ENCODE peak calls at places on chromosomes 16 and 17, in nine cellular contexts. C is tibial nerve, M is fibroblast of pulmonary artery, G is lower lobe of right lung, F is esophagus squamous epithelium, H is endothelial cell, K is body of pancreas, X is pancreas, W is right atrium auricular region. Z is an unnamed sample.

GRCh38 chr17:70968302-70968701 is 799.0 kb downstream of the KCNJ2 start:
- DNase-seq in C (no peak), M (no peak), G (no peak), F (no peak), H (no peak), K (no peak), X (no peak), W (no peak), Z (no peak)

GRCh38 chr16:65463652-65464260 is 341.9 kb upstream of the CDH11 start:
- DNase-seq in C (no peak), M (no peak), G (no peak), F (no peak), H (no peak), K (no peak), X (no peak), W (no peak), Z (no peak)

GRCh38 chr17:7043544-7044268 is at the start of gene SLC16A11:
- DNase-seq in C (no peak), M (peak), G (peak), F (no peak), H (no peak), K (peak), X (peak), W (no peak), Z (peak)

GRCh38 chr17:1710807-1711553 is 803 bp upstream of the TLCD2 start:
- DNase-seq in C (no peak), M (no peak), G (no peak), F (no peak), H (no peak), K (no peak), X (no peak), W (no peak), Z (no peak)

GRCh38 chr16:10609410-10609774 is 29.0 kb upstream of the EMP2 start:
- DNase-seq in C (no peak), M (peak), G (no peak), F (no peak), H (no peak), K (no peak), X (no peak), W (no peak), Z (no peak)

GRCh38 chr17:50872710-50873424 is 6.7 kb upstream of the TOB1 start:
- DNase-seq in C (no peak), M (peak), G (no peak), F (no peak), H (no peak), K (peak), X (peak), W (no peak), Z (no peak)

GRCh38 chr16:30893744-30894539 is at the start of gene BCL7C:
- DNase-seq in C (peak), M (peak), G (peak), F (peak), H (peak), K (peak), X (peak), W (peak), Z (peak)

GRCh38 chr16:73058221-73058615 is 10.3 kb upstream of the ZFHX3 start:
- DNase-seq in C (no peak), M (peak), G (peak), F (no peak), H (no peak), K (peak), X (no peak), W (no peak), Z (peak)

GRCh38 chr16:68529608-68529930 is 9.5 kb upstream of the ZFP90 start:
- DNase-seq in C (no peak), M (no peak), G (no peak), F (no peak), H (no peak), K (no peak), X (no peak), W (no peak), Z (no peak)

GRCh38 chr16:48504216-48504615 is 105.8 kb downstream of the N4BP1 start:
- DNase-seq in C (no peak), M (no peak), G (no peak), F (no peak), H (no peak), K (no peak), X (no peak), W (no peak), Z (no peak)

GRCh38 chr17:82343560-82343959 is 10.0 kb upstream of the SECTM1 start:
- DNase-seq in C (no peak), M (no peak), G (no peak), F (no peak), H (no peak), K (no peak), X (no peak), W (no peak), Z (no peak)

GRCh38 chr17:79788989-79789942 is 7.6 kb downstream of the CBX8 start:
- DNase-seq in C (no peak), M (no peak), G (peak), F (no peak), H (no peak), K (no peak), X (no peak), W (no peak), Z (no peak)

GRCh38 chr16:23359092-23359760 is 57.1 kb downstream of the SCNN1B start:
- DNase-seq in C (no peak), M (no peak), G (peak), F (no peak), H (peak), K (no peak), X (no peak), W (no peak), Z (no peak)

GRCh38 chr17:879546-879945 is 97.4 kb downstream of the MRM3 start:
- DNase-seq in C (peak), M (peak), G (peak), F (no peak), H (peak), K (peak), X (peak), W (peak), Z (peak)

GRCh38 chr17:10233157-10233556 is 34.8 kb upstream of the GAS7 start:
- DNase-seq in C (no peak), M (no peak), G (no peak), F (no peak), H (no peak), K (no peak), X (no peak), W (no peak), Z (no peak)

GRCh38 chr16:50102046-50102756 is 36.4 kb downstream of the HEATR3 start:
- DNase-seq in C (no peak), M (peak), G (no peak), F (no peak), H (no peak), K (no peak), X (no peak), W (no peak), Z (peak)

GRCh38 chr16:56525154-56525720 is 5.4 kb upstream of the BBS2 start:
- DNase-seq in C (no peak), M (peak), G (no peak), F (no peak), H (no peak), K (no peak), X (no peak), W (no peak), Z (no peak)

GRCh38 chr17:29412780-29413565 is 22.8 kb downstream of the TAOK1 start:
- DNase-seq in C (no peak), M (peak), G (no peak), F (no peak), H (no peak), K (no peak), X (no peak), W (no peak), Z (no peak)

GRCh38 chr16:11135167-11135973 is 120.6 kb downstream of the SOCS1 start:
- DNase-seq in C (no peak), M (peak), G (no peak), F (no peak), H (no peak), K (no peak), X (no peak), W (no peak), Z (no peak)

GRCh38 chr16:9446471-9447194 is 355.2 kb downstream of the HAPSTR1 start:
- DNase-seq in C (no peak), M (no peak), G (no peak), F (no peak), H (no peak), K (peak), X (no peak), W (no peak), Z (no peak)

DNA sequence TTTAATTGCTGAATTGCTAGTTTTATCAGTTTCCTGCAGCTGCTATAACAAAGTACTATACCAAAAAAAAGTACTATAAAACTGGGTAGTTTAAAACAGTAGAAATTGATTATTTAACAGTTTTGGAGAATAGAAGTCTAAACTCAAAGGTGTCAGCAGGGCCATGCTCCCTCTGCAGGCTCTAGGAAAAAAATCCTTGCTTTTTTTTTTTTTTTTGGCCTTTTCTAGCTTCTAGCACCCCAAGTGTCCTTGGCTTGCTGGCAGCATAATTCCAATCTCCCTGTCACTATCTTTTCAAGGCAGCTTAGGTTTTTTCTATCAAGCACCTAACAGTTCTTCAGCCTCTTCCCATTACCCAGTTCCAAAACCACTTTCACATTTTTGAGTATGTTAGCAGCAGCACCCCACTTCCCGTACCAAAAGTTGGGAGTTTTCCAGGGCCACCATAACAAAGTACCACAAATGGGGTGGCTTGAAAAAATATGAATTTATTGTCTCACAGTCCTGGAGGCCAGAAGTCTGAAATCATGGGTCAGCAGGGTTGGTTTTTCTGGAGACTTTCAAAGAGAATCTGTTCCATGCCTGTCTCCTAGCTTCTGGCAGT is 37.4 kb downstream of the BPTF start:
- DNase-seq in C (no peak), M (no peak), G (no peak), F (no peak), H (no peak), K (no peak), X (no peak), W (no peak), Z (no peak)
- TF ChIP-seq CTCF in C (no peak), M (peak), G (no peak), F (no peak), H (no peak), K (no peak), X (no peak), W (no peak), Z (no peak)

GRCh38 chr16:74623214-74623842 is 16.4 kb upstream of the GLG1 start:
- DNase-seq in C (no peak), M (peak), G (no peak), F (no peak), H (no peak), K (no peak), X (no peak), W (no peak), Z (peak)
- TF ChIP-seq CTCF in C (peak), M (peak), G (peak), F (peak), H (peak), K (peak), X (peak), W (peak), Z (no peak)

DNA sequence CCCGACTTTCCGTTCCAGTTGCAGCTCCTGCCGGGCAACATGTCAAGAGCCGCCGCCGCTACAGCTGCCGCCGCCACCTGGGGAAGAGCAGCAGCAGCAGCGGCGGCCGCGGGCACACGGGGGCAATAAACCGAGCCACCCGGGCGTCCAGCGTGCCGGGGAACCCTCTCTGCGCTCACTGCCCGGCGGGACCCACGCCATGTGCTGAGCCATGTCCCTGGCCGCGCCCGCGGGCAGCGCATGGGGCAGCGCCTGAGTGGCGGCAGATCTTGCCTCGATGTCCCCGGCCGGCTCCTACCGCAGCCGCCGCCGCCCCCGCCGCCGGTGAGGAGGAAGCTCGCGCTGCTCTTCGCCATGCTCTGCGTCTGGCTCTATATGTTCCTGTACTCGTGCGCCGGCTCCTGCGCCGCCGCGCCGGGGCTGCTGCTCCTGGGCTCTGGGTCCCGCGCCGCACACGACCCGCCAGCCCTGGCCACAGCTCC is 439 bp downstream of the HS3ST3B1 start:
- DNase-seq in C (no peak), M (no peak), G (no peak), F (no peak), H (peak), K (peak), X (no peak), W (no peak), Z (peak)
- TF ChIP-seq CTCF in C (no peak), M (no peak), G (peak), F (no peak), H (no peak), K (peak), X (no peak), W (no peak), Z (no peak)

DNA sequence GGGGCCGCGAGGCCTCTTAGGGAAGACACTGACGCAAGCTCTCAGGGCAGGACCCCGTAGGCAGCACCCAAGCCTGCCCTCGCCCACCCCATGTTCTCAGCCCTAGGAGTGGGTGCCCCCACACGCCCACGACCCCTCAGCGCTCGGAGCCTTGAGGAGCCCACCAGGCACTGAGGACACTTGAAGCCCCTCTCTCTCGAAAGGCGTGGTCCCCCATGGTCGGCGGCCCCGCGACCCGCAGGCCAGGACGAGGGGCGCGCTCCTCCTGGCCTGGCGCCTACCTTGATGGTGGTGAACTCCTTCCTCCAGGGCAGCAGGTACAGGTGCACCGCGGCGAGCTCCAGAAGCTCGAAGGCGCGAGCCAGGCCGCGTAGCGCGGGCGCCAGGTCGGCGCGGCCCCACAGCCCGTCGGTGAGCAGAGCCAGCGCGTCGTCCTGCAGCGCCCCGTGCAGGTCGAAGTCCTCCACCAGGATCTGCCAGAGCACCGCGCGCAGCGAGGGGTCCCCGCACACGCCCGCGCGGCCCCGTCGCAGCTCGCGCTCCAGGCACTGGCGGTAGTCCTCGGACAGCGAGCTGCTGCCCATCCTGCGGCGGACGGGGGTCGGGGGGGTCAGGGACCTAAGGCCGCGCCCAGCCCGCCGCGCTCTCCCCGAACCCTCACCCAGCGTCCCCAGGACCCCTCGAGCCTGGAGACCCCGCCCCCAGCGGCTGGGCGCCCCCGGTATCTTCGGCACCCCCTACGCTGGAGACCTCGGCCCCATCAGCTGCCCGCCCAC is 668 bp downstream of the SPATA2L start:
- DNase-seq in C (no peak), M (peak), G (peak), F (no peak), H (peak), K (peak), X (peak), W (no peak), Z (peak)
- TF ChIP-seq CTCF in C (peak), M (no peak), G (peak), F (no peak), H (no peak), K (no peak), X (no peak), W (no peak), Z (peak)